ENCODE peak calls at places on chromosomes 13 and 19, in four cellular contexts. R is AG04450, E is pancreas, I is A549. U is an unnamed sample.

GRCh38 chr13:76829572-76830327 is 56.5 kb downstream of the KCTD12 start:
- DNase-seq in R (no peak), E (no peak), I (no peak), U (no peak)

GRCh38 chr19:50870417-50871089 is 2.7 kb upstream of the KLK2 start:
- DNase-seq in R (no peak), E (peak; percentile 74), I (peak; percentile 65), U (no peak)

GRCh38 chr13:87923713-87924112 is 252.5 kb downstream of the SLITRK5 start:
- DNase-seq in R (no peak), E (no peak), I (no peak), U (no peak)

GRCh38 chr13:64819081-64819480 is 2411.1 kb downstream of the PCDH9 start:
- DNase-seq in R (no peak), E (no peak), I (no peak), U (no peak)

GRCh38 chr13:71240906-71241305 is 626.1 kb downstream of the DACH1 start:
- DNase-seq in R (no peak), E (no peak), I (no peak), U (no peak)

GRCh38 chr19:37513397-37513796 is 6.7 kb downstream of the ZNF793 start:
- DNase-seq in R (no peak), E (no peak), I (no peak), U (no peak)

GRCh38 chr19:38028913-38029565 is 122.0 kb downstream of the SIPA1L3 start:
- DNase-seq in R (no peak), E (no peak), I (no peak), U (no peak)

GRCh38 chr13:110756268-110756667 is 42.8 kb downstream of the ING1 start:
- DNase-seq in R (peak; percentile 57), E (no peak), I (no peak), U (no peak)

GRCh38 chr13:76522083-76522755 is 364.0 kb downstream of the KCTD12 start:
- DNase-seq in R (no peak), E (no peak), I (no peak), U (no peak)

GRCh38 chr13:98853791-98854191 is 101.3 kb upstream of the SLC15A1 start:
- DNase-seq in R (no peak), E (no peak), I (no peak), U (no peak)

GRCh38 chr13:78960881-78961280 is 301.9 kb upstream of the OBI1 start:
- DNase-seq in R (no peak), E (no peak), I (no peak), U (no peak)

GRCh38 chr13:113589251-113589960 is 4.9 kb downstream of the TFDP1 start:
- DNase-seq in R (no peak), E (peak; percentile 41), I (no peak), U (no peak)

GRCh38 chr13:111513766-111514611 is 193.5 kb downstream of the TEX29 start:
- DNase-seq in R (no peak), E (no peak), I (no peak), U (no peak)

GRCh38 chr19:6048348-6048747 is 62.0 kb downstream of the RFX2 start:
- DNase-seq in R (no peak), E (no peak), I (no peak), U (no peak)

GRCh38 chr13:101453784-101454201 is 1.3 kb downstream of the ITGBL1 start:
- DNase-seq in R (no peak), E (peak; percentile 77), I (no peak), U (no peak)

GRCh38 chr19:40600086-40600917 is 867 bp upstream of the LTBP4 start:
- DNase-seq in R (no peak), E (no peak), I (no peak), U (no peak)

GRCh38 chr19:15251010-15251748 is 18.9 kb upstream of the EPHX3 start:
- DNase-seq in R (peak; percentile 20), E (no peak), I (no peak), U (no peak)

GRCh38 chr13:97892717-97893116 is 60.8 kb upstream of the IPO5 start:
- DNase-seq in R (no peak), E (no peak), I (no peak), U (no peak)

GRCh38 chr19:13029893-13030292 is 34.6 kb downstream of the NFIX start:
- DNase-seq in R (no peak), E (no peak), I (no peak), U (no peak)

GRCh38 chr13:30870049-30870884 is 35.8 kb upstream of the MEDAG start:
- DNase-seq in R (peak; percentile 99), E (no peak), I (no peak), U (no peak)

GRCh38 chr19:7658219-7658686 is 10.6 kb upstream of the RETN start:
- DNase-seq in R (no peak), E (no peak), I (no peak), U (no peak)

GRCh38 chr19:11079999-11080398 is 9.3 kb upstream of the LDLR start:
- DNase-seq in R (no peak), E (no peak), I (no peak), U (no peak)

GRCh38 chr13:76955236-76955635 is 6.9 kb downstream of the ACOD1 start:
- DNase-seq in R (no peak), E (no peak), I (no peak), U (no peak)

GRCh38 chr19:11261902-11262839 is at the start of gene DOCK6:
- DNase-seq in R (no peak), E (peak; percentile 83), I (no peak), U (no peak)

GRCh38 chr13:41970918-41971317 is 10.0 kb upstream of the VWA8 start:
- DNase-seq in R (no peak), E (no peak), I (no peak), U (no peak)
- TF ChIP-seq CTCF in R (no peak), E (no peak), I (no peak), U (no peak)

GRCh38 chr13:23434431-23434830 is 929 bp upstream of the SACS start:
- DNase-seq in R (no peak), E (no peak), I (no peak), U (no peak)

GRCh38 chr13:23430664-23431063 is 2.8 kb downstream of the SACS start:
- DNase-seq in R (no peak), E (no peak), I (no peak), U (no peak)

GRCh38 chr13:23433171-23434153 is at the start of gene SACS:
- DNase-seq in R (no peak), E (peak; percentile 74), I (peak; percentile 14), U (no peak)

GRCh38 chr13:23436680-23437079 is 3.2 kb upstream of the SACS start:
- DNase-seq in R (no peak), E (no peak), I (no peak), U (no peak)

DNA sequence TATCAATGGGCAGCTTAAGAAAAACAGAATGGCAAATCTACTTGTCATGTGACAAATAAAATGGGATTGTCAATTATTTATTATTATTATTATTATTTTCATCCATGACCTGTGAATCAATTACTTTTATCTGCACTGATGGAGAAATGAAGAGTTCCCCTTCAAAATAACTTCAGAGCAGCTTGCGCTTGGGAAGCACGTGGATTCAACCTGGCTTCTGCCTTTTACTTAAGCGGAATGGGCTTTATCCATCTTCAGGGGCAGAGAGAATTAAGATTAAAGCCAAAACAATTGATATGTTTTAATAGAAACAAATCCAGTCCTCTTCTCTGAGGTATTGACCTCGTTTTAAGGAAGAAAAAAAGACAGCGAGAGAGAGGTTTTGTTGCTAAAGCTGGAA is 913 bp downstream of the SACS start:
- DNase-seq in R (no peak), E (no peak), I (no peak), U (no peak)
- H3K4me3 ChIP-seq in R (peak overlapping the region; percentile 88), E (peak overlapping the region; percentile 56), I (peak overlapping the region; percentile 86), U (peak overlapping the region; percentile 68)

GRCh38 chr13:91805605-91806004 is 407.2 kb downstream of the GPC5 start:
- DNase-seq in R (no peak), E (no peak), I (no peak), U (no peak)
- TF ChIP-seq CTCF in R (no peak), E (no peak), I (no peak), U (peak; percentile 55)

DNA sequence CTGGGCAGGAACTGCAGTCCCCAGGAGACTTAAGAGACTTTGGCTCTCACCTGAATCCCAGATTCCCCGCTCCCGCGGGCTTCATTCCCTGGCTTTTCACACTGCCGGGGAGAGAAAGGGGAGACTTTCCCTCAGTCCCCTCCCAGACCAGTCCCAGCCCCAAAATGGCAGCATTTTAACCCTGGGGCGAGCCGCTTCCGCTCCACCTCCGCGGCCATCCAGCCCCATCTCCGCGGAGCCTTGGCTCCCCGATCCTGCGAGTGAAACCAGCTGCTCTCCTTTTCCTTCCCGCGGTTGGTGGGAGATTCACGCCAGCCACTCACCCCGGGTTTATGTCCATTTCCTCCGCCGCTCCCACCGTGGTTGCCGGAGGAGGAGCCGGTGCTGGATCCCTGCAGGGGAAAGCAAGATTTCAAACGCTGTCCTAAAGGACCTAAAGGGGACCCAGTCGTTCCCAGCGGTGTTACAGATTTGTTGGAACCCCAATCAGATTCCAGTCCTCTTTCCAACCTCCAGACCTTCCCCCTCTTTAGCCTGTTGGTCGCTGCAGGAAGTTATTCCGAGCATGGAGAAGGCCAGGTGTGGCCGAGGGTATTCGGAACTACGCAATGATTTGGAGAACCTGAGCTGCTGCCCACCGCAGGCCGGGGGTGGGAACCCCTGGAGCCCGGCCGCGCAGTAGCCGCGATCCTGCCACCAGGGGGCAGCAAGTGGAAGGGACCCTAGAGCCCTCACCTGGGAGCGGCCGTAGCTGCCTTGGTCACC is 3.4 kb downstream of the DMKN start:
- DNase-seq in R (no peak), E (peak; percentile 99), I (peak; percentile 99), U (no peak)
- H3K4me3 ChIP-seq in R (peak overlapping the region; percentile 41), E (peak overlapping the region; percentile 64), I (peak overlapping the region; percentile 48), U (no peak overlapping the region)

DNA sequence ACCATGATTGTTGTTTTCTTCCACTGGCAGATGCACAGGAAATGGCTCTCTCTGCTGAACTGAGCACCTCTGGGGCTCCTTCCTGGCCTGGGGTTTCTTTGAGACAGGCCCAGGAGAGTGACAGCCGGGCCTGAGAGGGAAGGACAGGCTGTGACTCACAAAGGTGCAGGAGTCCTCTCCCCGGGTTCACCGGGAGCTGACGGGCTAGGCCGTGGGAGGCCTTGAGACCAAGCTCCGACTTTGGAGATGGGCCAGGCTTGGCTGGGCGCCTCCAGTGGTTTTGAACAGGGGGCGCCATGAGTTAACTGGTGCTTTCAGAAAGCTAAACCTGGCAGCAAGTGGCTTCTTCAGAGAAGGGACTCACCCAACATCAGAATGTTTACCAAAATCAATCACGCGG is 143.4 kb downstream of the URI1 start:
- DNase-seq in R (no peak), E (no peak), I (no peak), U (no peak)
- TF ChIP-seq CTCF in R (no peak), E (no peak), I (peak; percentile 11), U (no peak)

GRCh38 chr19:16365300-16365996 is 40.8 kb downstream of the KLF2 start:
- DNase-seq in R (no peak), E (no peak), I (no peak), U (no peak)

GRCh38 chr19:16368385-16369305 is 44.0 kb downstream of the KLF2 start:
- DNase-seq in R (no peak), E (no peak), I (no peak), U (no peak)

GRCh38 chr19:16366433-16367268 is 42.0 kb downstream of the KLF2 start:
- DNase-seq in R (no peak), E (no peak), I (no peak), U (no peak)

GRCh38 chr19:16366056-16366432 is 41.4 kb downstream of the KLF2 start:
- DNase-seq in R (no peak), E (no peak), I (no peak), U (no peak)

GRCh38 chr19:16367269-16367683 is 42.6 kb downstream of the KLF2 start:
- DNase-seq in R (no peak), E (no peak), I (no peak), U (no peak)
- H3K4me3 ChIP-seq in R (no peak overlapping the region), E (no peak overlapping the region), I (no peak overlapping the region), U (no peak overlapping the region)

U was measured in LNCaP clone FGC.